ENCODE peak calls at places on chromosomes 12 and 14, in seven cellular contexts. N, X, P, Z, T, F and A are unnamed samples.
A peak's percentile ranks its signal among the peaks of the same experiment; 100 is the strongest.

GRCh38 chr12:106573239-106573638 is 9.6 kb upstream of the RFX4 start:
- DNase-seq in F (no peak), T (no peak), P (no peak), X (no peak), N (no peak), Z (no peak), A (no peak)

GRCh38 chr12:57896437-57897201 is 44.7 kb upstream of the ATP23 start:
- DNase-seq in X (no peak), P (peak; percentile 82), F (peak; percentile 49), N (peak; percentile 63), Z (peak; percentile 53), T (peak; percentile 81), A (no peak)

GRCh38 chr12:49537709-49538601 is 875 bp upstream of the KCNH3 start:
- DNase-seq in P (peak; percentile 50), T (no peak), N (no peak), Z (peak; percentile 25), F (no peak), X (no peak), A (no peak)

GRCh38 chr14:45698462-45699134 is 445.6 kb upstream of the MIS18BP1 start:
- DNase-seq in P (no peak), N (no peak), F (no peak), X (no peak), T (no peak), Z (peak; percentile 16), A (no peak)

GRCh38 chr12:57632898-57633825 is at the start of gene B4GALNT1:
- DNase-seq in Z (peak; percentile 84), P (peak; percentile 91), F (peak; percentile 81), X (no peak), N (peak; percentile 81), T (peak; percentile 89), A (no peak)

GRCh38 chr14:50320279-50320678 is 8.2 kb downstream of the DMAC2L start:
- DNase-seq in F (no peak), Z (no peak), P (no peak), N (peak; percentile 41), X (no peak), T (no peak), A (no peak)

GRCh38 chr14:72961579-72962335 is 35.5 kb downstream of the DCAF4 start:
- DNase-seq in F (no peak), Z (peak; percentile 70), N (no peak), X (no peak), T (no peak), P (no peak), A (no peak)

GRCh38 chr14:104845033-104845666 is 19.9 kb upstream of the CEP170B start:
- DNase-seq in N (no peak), X (no peak), P (no peak), F (no peak), T (no peak), Z (no peak), A (no peak)

GRCh38 chr12:51763743-51764142 is 84.8 kb downstream of the FIGNL2 start:
- DNase-seq in P (no peak), Z (no peak), T (no peak), X (no peak), F (no peak), N (no peak), A (no peak)

GRCh38 chr14:93305708-93306418 is 27.0 kb downstream of the BTBD7 start:
- DNase-seq in N (no peak), F (no peak), Z (no peak), P (no peak), X (no peak), T (no peak), A (no peak)

GRCh38 chr12:75623631-75624118 is 112.3 kb upstream of the KRR1 start:
- DNase-seq in Z (peak; percentile 40), P (peak; percentile 23), N (no peak), X (peak; percentile 48), F (no peak), T (no peak), A (no peak)

GRCh38 chr12:89160716-89161123 is 191.6 kb downstream of the DUSP6 start:
- DNase-seq in P (no peak), X (no peak), N (peak; percentile 9), Z (no peak), T (no peak), F (no peak), A (no peak)

GRCh38 chr12:57522887-57523705 is 472 bp downstream of the MBD6 start:
- DNase-seq in Z (no peak), T (no peak), X (no peak), P (peak; percentile 87), N (peak; percentile 41), F (peak; percentile 31), A (no peak)

GRCh38 chr12:90908465-90908864 is 46.5 kb downstream of the CCER1 start:
- DNase-seq in X (no peak), P (no peak), F (no peak), T (no peak), N (no peak), Z (no peak), A (no peak)

GRCh38 chr12:96749978-96750377 is 157.1 kb upstream of the NEDD1 start:
- DNase-seq in Z (no peak), T (no peak), N (no peak), P (peak; percentile 30), F (no peak), X (no peak), A (no peak)

GRCh38 chr14:60085085-60085484 is 6.6 kb upstream of the PCNX4 start:
- DNase-seq in T (no peak), N (no peak), X (no peak), P (no peak), Z (no peak), F (no peak), A (no peak)

GRCh38 chr14:97798204-97798603 is 1001.0 kb downstream of the VRK1 start:
- DNase-seq in F (no peak), N (no peak), X (no peak), Z (no peak), T (no peak), P (no peak), A (no peak)